ENCODE peak calls at places on chromosome 13, in four cellular contexts. A is uterus, N is tibial artery, U is fibroblast of villous mesenchyme. V is an unnamed sample.
A peak's percentile ranks its signal among the peaks of the same experiment; 100 is the strongest.

GRCh38 chr13:20869540-20869939 is 33.0 kb downstream of the XPO4 start:
- DNase-seq in A (no peak), N (no peak), U (no peak), V (no peak)

GRCh38 chr13:113869263-113869662 is 5.4 kb upstream of the GAS6 start:
- DNase-seq in A (no peak), N (no peak), U (no peak), V (no peak)

GRCh38 chr13:42883771-42884170 is 102.4 kb downstream of the FAM216B start:
- DNase-seq in A (no peak), N (no peak), U (peak; percentile 71), V (no peak)

GRCh38 chr13:29923554-29924481 is 73.4 kb upstream of the UBL3 start:
- DNase-seq in A (peak; percentile 82), N (peak; percentile 89), U (peak; percentile 93), V (peak; percentile 67)

GRCh38 chr13:100543872-100544602 is 44.6 kb downstream of the GGACT start:
- DNase-seq in A (no peak), N (no peak), U (no peak), V (no peak)

GRCh38 chr13:44437356-44438233 is 64.0 kb downstream of the SERP2 start:
- DNase-seq in A (no peak), N (no peak), U (peak; percentile 66), V (peak; percentile 47)

GRCh38 chr13:23956106-23956505 is 58.8 kb upstream of the C1QTNF9B start:
- DNase-seq in A (no peak), N (no peak), U (peak; percentile 43), V (no peak)

GRCh38 chr13:100330662-100331061 is 241.8 kb downstream of the PCCA start:
- DNase-seq in A (no peak), N (no peak), U (peak; percentile 64), V (no peak)

GRCh38 chr13:28494537-28494860 is 429 bp downstream of the FLT1 start:
- DNase-seq in A (no peak), N (no peak), U (no peak), V (no peak)
- TF ChIP-seq CTCF in A (no peak), N (no peak), U (no peak), V (peak; percentile 10)

GRCh38 chr13:80256352-80256932 is 84.5 kb downstream of the SPRY2 start:
- DNase-seq in A (no peak), N (no peak), U (no peak), V (peak; percentile 28)

GRCh38 chr13:80255946-80256345 is 85.0 kb downstream of the SPRY2 start:
- DNase-seq in A (no peak), N (no peak), U (no peak), V (no peak)

GRCh38 chr13:80249906-80250513 is 90.9 kb downstream of the SPRY2 start:
- DNase-seq in A (no peak), N (no peak), U (no peak), V (no peak)

GRCh38 chr13:80251403-80251802 is 89.5 kb downstream of the SPRY2 start:
- DNase-seq in A (no peak), N (no peak), U (peak; percentile 56), V (no peak)
- TF ChIP-seq CTCF in A (no peak), N (no peak), U (no peak), V (no peak)

GRCh38 chr13:98541211-98541610 is 35.7 kb downstream of the STK24 start:
- DNase-seq in A (no peak), N (no peak), U (peak; percentile 66), V (no peak)

GRCh38 chr13:98542568-98543379 is 34.1 kb downstream of the STK24 start:
- DNase-seq in A (no peak), N (peak; percentile 46), U (peak; percentile 61), V (no peak)

GRCh38 chr13:98540476-98540875 is 36.4 kb downstream of the STK24 start:
- DNase-seq in A (no peak), N (no peak), U (peak; percentile 26), V (no peak)

GRCh38 chr13:98543380-98544104 is 33.4 kb downstream of the STK24 start:
- DNase-seq in A (no peak), N (no peak), U (no peak), V (no peak)

DNA sequence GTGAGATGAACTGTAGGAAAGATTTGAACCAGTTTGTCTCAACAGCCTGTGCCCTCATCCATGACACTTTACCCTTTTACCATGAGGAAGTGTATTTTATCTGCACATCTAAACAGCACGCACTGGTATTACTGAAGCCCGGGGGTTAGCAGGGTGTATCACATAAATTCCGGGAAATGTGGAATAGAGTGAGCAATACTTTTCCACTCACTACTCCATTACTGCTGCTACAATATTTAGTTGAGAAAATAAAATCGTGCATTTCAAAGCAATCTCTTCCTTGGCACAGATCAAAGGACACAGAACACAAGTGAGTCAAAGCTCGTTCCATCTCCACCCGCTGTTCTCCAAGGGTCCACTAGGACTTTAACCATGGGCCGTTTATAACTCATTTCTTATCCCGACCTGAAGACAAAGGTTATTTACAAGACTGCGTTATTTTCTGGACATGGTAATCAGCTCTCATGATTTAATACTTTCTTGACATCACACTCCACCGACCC is 35.2 kb downstream of the STK24 start:
- DNase-seq in A (no peak), N (no peak), U (no peak), V (no peak)
- TF ChIP-seq CTCF in A (no peak), N (no peak), U (peak; percentile 32), V (no peak)

DNA sequence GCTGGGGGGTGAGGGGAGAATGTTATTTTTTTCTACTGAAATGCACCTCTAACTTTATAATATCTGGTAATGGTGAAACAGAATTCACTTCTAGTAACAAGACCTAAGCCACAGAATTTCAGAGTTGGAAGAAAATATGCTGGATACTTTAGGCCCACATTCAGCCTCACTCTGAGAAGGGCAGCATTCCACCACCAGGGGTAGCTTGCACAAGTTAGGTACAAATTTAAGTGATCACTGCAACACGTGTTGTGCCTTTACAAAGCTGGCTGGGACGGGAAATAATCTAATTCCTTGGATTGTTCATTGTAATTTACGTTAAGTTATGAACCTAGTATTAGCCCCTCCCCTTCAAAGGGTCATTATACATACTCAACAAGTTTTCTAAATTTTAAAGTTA is 192.3 kb downstream of the RGCC start:
- DNase-seq in A (no peak), N (no peak), U (no peak), V (no peak)
- TF ChIP-seq CTCF in A (no peak), N (no peak), U (peak; percentile 44), V (no peak)

GRCh38 chr13:60047943-60048342 is 115.8 kb downstream of the DIAPH3 start:
- DNase-seq in A (no peak), N (no peak), U (no peak), V (no peak)

GRCh38 chr13:60051754-60052153 is 112.0 kb downstream of the DIAPH3 start:
- DNase-seq in A (no peak), N (no peak), U (no peak), V (no peak)
- TF ChIP-seq CTCF in A (no peak), N (no peak), U (no peak), V (no peak)